ENCODE peak calls at places on chromosomes 6 and 20, in six cellular contexts. U is PC-9, P is breast epithelium, K is transverse colon, G is foreskin fibroblast, R is fibroblast of lung. O is an unnamed sample.

GRCh38 chr6:41367700-41368099 is 32.3 kb downstream of the NCR2 start:
- DNase-seq in U (peak), P (no peak), K (peak), G (no peak), R (peak), O (no peak)

GRCh38 chr20:58700823-58701222 is 8.2 kb downstream of the NPEPL1 start:
- DNase-seq in U (no peak), P (no peak), K (peak), G (no peak), R (no peak), O (no peak)

GRCh38 chr6:111692327-111693164 is 86.9 kb upstream of the TRAF3IP2 start:
- DNase-seq in U (no peak), P (no peak), K (peak), G (peak), R (no peak), O (no peak)

GRCh38 chr6:3237761-3238662 is 10.6 kb upstream of the TUBB2B start:
- DNase-seq in U (no peak), P (no peak), K (no peak), G (no peak), R (no peak), O (no peak)

GRCh38 chr20:19770375-19770774 is 12.3 kb downstream of the RIN2 start:
- DNase-seq in U (no peak), P (no peak), K (no peak), G (no peak), R (no peak), O (no peak)

GRCh38 chr20:43915209-43916072 is 789 bp downstream of the TOX2 start:
- DNase-seq in U (peak), P (no peak), K (peak), G (no peak), R (peak), O (no peak)

GRCh38 chr6:137869781-137870180 is 2.7 kb downstream of the TNFAIP3 start:
- DNase-seq in U (no peak), P (no peak), K (no peak), G (no peak), R (no peak), O (no peak)

GRCh38 chr6:63764318-63764916 is 128.8 kb downstream of the PHF3 start:
- DNase-seq in U (no peak), P (no peak), K (no peak), G (no peak), R (peak), O (no peak)

GRCh38 chr6:93420163-93420806 is 926 bp upstream of the EPHA7 start:
- DNase-seq in U (no peak), P (no peak), K (no peak), G (no peak), R (peak), O (no peak)

GRCh38 chr6:106098383-106099234 is 12.5 kb downstream of the PRDM1 start:
- DNase-seq in U (peak), P (no peak), K (peak), G (peak), R (peak), O (no peak)

GRCh38 chr20:23596856-23597255 is 8.9 kb downstream of the CST9 start:
- DNase-seq in U (peak), P (no peak), K (no peak), G (no peak), R (no peak), O (no peak)

GRCh38 chr20:4661191-4661590 is 60.5 kb upstream of the PRND start:
- DNase-seq in U (no peak), P (no peak), K (peak), G (no peak), R (no peak), O (no peak)

GRCh38 chr6:110938176-110938575 is 20.3 kb upstream of the GTF3C6 start:
- DNase-seq in U (peak), P (no peak), K (no peak), G (no peak), R (no peak), O (no peak)

GRCh38 chr6:90537723-90538407 is 49.0 kb downstream of the MAP3K7 start:
- DNase-seq in U (no peak), P (no peak), K (no peak), G (peak), R (peak), O (no peak)

GRCh38 chr20:62929051-62929538 is 2.8 kb upstream of the DIDO1 start:
- DNase-seq in U (no peak), P (peak), K (peak), G (peak), R (peak), O (no peak)

DNA sequence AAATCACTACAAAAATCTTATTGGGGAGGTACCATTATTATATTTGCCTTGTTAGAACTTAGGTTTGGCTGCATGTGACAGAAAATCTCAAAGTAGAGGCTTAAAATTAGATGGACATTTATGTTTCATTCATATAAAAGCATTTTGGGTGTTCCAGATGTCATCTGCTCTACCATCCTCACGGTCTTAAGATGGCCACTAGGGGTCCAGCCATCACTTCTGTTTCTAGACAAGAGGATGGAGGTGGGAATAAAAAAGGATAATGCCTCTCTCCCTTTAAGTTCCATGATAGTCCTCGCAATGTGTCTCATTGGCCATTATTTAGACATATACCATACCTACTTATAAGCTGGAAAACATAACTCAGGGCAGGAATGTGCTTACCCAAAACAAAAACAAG is 929.5 kb downstream of the KIF16B start:
- DNase-seq in U (no peak), P (no peak), K (no peak), G (no peak), R (peak), O (no peak)
- TF ChIP-seq CTCF in U (peak), P (no peak), K (no peak), G (peak), R (peak), O (no peak)

DNA sequence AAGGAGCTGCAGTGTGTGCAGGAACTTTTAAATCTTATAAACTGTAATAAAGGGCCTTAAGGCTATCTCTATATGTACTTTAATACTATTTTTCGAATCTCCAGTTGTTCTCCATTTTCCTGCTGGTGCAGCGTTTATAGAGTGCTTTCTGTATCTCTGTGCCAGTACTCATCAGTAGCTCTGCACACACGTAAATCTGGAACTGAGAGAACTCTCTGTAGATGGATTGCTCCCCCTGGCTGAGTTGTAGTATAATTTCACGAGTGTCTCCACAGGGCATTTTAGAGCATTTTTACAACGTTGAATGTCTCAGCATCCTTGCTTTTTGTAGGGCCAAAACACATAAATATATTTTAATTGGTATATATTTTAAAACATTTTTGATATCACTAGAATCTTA is 256.5 kb downstream of the TRDN start:
- DNase-seq in U (no peak), P (no peak), K (no peak), G (no peak), R (peak), O (no peak)
- TF ChIP-seq CTCF in U (peak), P (no peak), K (no peak), G (no peak), R (peak), O (no peak)

GRCh38 chr6:99119109-99120031 is 171.6 kb upstream of the FBXL4 start:
- DNase-seq in U (no peak), P (no peak), K (no peak), G (peak), R (peak), O (no peak)
- TF ChIP-seq CTCF in U (peak), P (peak), K (peak), G (peak), R (peak), O (no peak)

GRCh38 chr20:60903325-60903958 is 348.6 kb upstream of the CDH4 start:
- DNase-seq in U (no peak), P (no peak), K (no peak), G (no peak), R (no peak), O (no peak)

GRCh38 chr20:60905919-60906318 is 346.1 kb upstream of the CDH4 start:
- DNase-seq in U (no peak), P (no peak), K (no peak), G (no peak), R (no peak), O (no peak)

GRCh38 chr20:60900581-60900980 is 351.5 kb upstream of the CDH4 start:
- DNase-seq in U (no peak), P (no peak), K (no peak), G (no peak), R (no peak), O (no peak)

GRCh38 chr20:60899320-60899719 is 352.7 kb upstream of the CDH4 start:
- DNase-seq in U (no peak), P (no peak), K (no peak), G (no peak), R (no peak), O (no peak)

GRCh38 chr20:60901831-60902230 is 350.2 kb upstream of the CDH4 start:
- DNase-seq in U (no peak), P (no peak), K (no peak), G (no peak), R (no peak), O (no peak)
- TF ChIP-seq CTCF in U (no peak), P (no peak), K (no peak), G (no peak), R (no peak), O (no peak)

GRCh38 chr20:37758332-37758731 is 64.5 kb downstream of the CTNNBL1 start:
- DNase-seq in U (no peak), P (no peak), K (no peak), G (no peak), R (peak), O (no peak)
- TF ChIP-seq CTCF in U (no peak), P (no peak), K (no peak), G (no peak), R (peak), O (no peak)

GRCh38 chr6:12640438-12640837 is 76.1 kb upstream of the PHACTR1 start:
- DNase-seq in U (no peak), P (no peak), K (no peak), G (no peak), R (no peak), O (no peak)

GRCh38 chr6:12637960-12638641 is 78.5 kb upstream of the PHACTR1 start:
- DNase-seq in U (peak), P (peak), K (peak), G (peak), R (peak), O (no peak)

GRCh38 chr6:12635375-12635774 is 81.2 kb upstream of the PHACTR1 start:
- DNase-seq in U (no peak), P (no peak), K (no peak), G (no peak), R (no peak), O (no peak)

GRCh38 chr6:12635813-12636212 is 80.8 kb upstream of the PHACTR1 start:
- DNase-seq in U (no peak), P (no peak), K (no peak), G (no peak), R (no peak), O (no peak)

DNA sequence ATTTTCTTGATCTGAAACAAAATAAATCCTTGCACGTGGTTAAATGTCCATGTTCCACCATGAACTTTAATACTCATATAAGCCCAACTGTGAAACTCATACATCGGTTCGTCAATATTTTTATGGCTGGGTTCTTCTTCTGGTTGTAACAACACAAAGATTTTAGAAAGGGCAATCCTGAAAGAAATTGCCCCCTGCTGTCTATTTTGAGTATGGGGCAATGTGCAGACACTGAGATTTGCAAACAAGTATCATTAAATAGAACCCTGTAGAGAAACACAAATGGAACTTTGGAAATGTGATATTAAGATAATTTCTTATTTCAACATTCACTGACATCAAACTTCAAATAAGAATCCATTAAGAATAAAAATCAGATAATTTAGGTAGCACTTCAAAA is 80.2 kb upstream of the PHACTR1 start:
- DNase-seq in U (no peak), P (no peak), K (no peak), G (no peak), R (no peak), O (no peak)
- TF ChIP-seq CTCF in U (peak), P (no peak), K (no peak), G (no peak), R (no peak), O (no peak)

GRCh38 chr20:38893485-38894090 is 32.6 kb upstream of the FAM83D start:
- DNase-seq in U (no peak), P (peak), K (peak), G (peak), R (peak), O (peak)
- TF ChIP-seq CTCF in U (peak), P (peak), K (peak), G (peak), R (peak), O (no peak)

GRCh38 chr6:100796049-100796823 is 84.9 kb downstream of the ASCC3 start:
- DNase-seq in U (no peak), P (no peak), K (no peak), G (no peak), R (no peak), O (no peak)
- TF ChIP-seq CTCF in U (no peak), P (no peak), K (no peak), G (no peak), R (no peak), O (no peak)

DNA sequence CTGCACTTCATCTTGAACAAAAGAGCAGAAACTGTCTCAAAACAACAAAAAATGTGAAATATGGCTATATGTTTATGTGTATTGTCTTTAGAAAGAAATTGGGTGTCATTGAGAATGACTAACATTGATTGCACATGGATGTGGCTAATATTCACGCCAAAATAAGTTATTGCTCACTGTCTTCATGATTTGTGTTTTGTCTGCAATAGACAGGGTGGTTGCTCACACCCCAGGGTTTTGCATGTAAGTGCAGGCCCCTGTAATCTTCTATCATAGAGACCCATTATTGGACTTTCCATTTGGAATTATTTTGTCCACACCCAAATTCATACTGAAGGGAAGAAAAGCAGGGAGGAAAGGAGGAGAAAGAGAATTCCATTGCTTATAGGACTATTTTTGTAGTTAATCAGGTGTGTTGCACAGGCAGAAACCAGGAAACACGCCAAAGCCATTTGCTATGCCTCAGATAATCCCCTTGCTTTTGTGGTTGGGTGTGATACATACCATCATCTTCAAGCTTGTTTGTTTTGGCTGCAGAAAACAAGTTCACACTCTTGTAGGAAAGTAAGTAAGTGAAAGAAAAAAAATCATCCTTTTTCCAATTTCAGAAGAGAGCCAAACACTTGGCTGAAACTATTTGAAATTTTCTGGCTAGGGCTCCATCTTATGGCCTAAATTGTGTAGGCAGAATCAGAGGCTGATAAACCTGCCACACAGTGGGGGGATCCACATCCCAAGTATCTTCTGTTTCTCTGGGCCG is 214.1 kb downstream of the COL12A1 start:
- DNase-seq in U (peak), P (no peak), K (no peak), G (no peak), R (peak), O (no peak)
- TF ChIP-seq CTCF in U (no peak), P (no peak), K (no peak), G (peak), R (peak), O (no peak)

O was measured in omental fat pad.